ENCODE peak calls at places on chromosomes 13 and 19, in seven cellular contexts. One of them, this sample, is unnamed.

GRCh38 chr19:5341981-5342380 is 1.4 kb upstream of the PTPRS start:
- DNase-seq in RPMI7951: no peak
- DNase-seq in PC-3: no peak
- DNase-seq in cardiac muscle cell: no peak
- DNase-seq in neural crest cell: no peak
- DNase-seq in HFF-Myc: no peak
- DNase-seq in GM04503: no peak
- DNase-seq in this sample: no peak

GRCh38 chr19:10747271-10747670 is 29.4 kb downstream of the DNM2 start:
- DNase-seq in RPMI7951: no peak
- DNase-seq in PC-3: peak
- DNase-seq in cardiac muscle cell: no peak
- DNase-seq in neural crest cell: no peak
- DNase-seq in HFF-Myc: no peak
- DNase-seq in GM04503: no peak
- DNase-seq in this sample: no peak

GRCh38 chr13:67147257-67148218 is 82.6 kb downstream of the PCDH9 start:
- DNase-seq in RPMI7951: peak
- DNase-seq in PC-3: peak
- DNase-seq in cardiac muscle cell: peak
- DNase-seq in neural crest cell: no peak
- DNase-seq in HFF-Myc: peak
- DNase-seq in GM04503: peak
- DNase-seq in this sample: no peak

GRCh38 chr13:112690242-112690943 is 555 bp downstream of the ATP11A start:
- DNase-seq in RPMI7951: peak
- DNase-seq in PC-3: no peak
- DNase-seq in cardiac muscle cell: peak
- DNase-seq in neural crest cell: peak
- DNase-seq in HFF-Myc: no peak
- DNase-seq in GM04503: no peak
- DNase-seq in this sample: peak

GRCh38 chr13:114222461-114222968 is 12.2 kb upstream of the CDC16 start:
- DNase-seq in RPMI7951: no peak
- DNase-seq in PC-3: no peak
- DNase-seq in cardiac muscle cell: peak
- DNase-seq in neural crest cell: no peak
- DNase-seq in HFF-Myc: no peak
- DNase-seq in GM04503: no peak
- DNase-seq in this sample: no peak

GRCh38 chr19:1249298-1249989 is 1.1 kb downstream of the MIDN start:
- DNase-seq in RPMI7951: peak
- DNase-seq in PC-3: peak
- DNase-seq in cardiac muscle cell: peak
- DNase-seq in neural crest cell: peak
- DNase-seq in HFF-Myc: no peak
- DNase-seq in GM04503: no peak
- DNase-seq in this sample: peak

GRCh38 chr19:47658431-47659383 is 49.8 kb downstream of the BICRA start:
- DNase-seq in RPMI7951: no peak
- DNase-seq in PC-3: no peak
- DNase-seq in cardiac muscle cell: no peak
- DNase-seq in neural crest cell: no peak
- DNase-seq in HFF-Myc: no peak
- DNase-seq in GM04503: no peak
- DNase-seq in this sample: peak

GRCh38 chr19:29145756-29146155 is 67.2 kb downstream of the UQCRFS1 start:
- DNase-seq in RPMI7951: no peak
- DNase-seq in PC-3: no peak
- DNase-seq in cardiac muscle cell: peak
- DNase-seq in neural crest cell: no peak
- DNase-seq in HFF-Myc: no peak
- DNase-seq in GM04503: no peak
- DNase-seq in this sample: no peak

GRCh38 chr19:13016628-13017305 is 21.5 kb downstream of the NFIX start:
- DNase-seq in RPMI7951: no peak
- DNase-seq in PC-3: peak
- DNase-seq in cardiac muscle cell: no peak
- DNase-seq in neural crest cell: no peak
- DNase-seq in HFF-Myc: no peak
- DNase-seq in GM04503: no peak
- DNase-seq in this sample: no peak

GRCh38 chr13:98507060-98507797 is 69.7 kb downstream of the STK24 start:
- DNase-seq in RPMI7951: peak
- DNase-seq in PC-3: peak
- DNase-seq in cardiac muscle cell: peak
- DNase-seq in neural crest cell: no peak
- DNase-seq in HFF-Myc: no peak
- DNase-seq in GM04503: no peak
- DNase-seq in this sample: peak

GRCh38 chr19:14030997-14031718 is 404 bp upstream of the IL27RA start:
- DNase-seq in RPMI7951: no peak
- DNase-seq in PC-3: no peak
- DNase-seq in cardiac muscle cell: no peak
- DNase-seq in neural crest cell: no peak
- DNase-seq in HFF-Myc: no peak
- DNase-seq in GM04503: no peak
- DNase-seq in this sample: no peak

GRCh38 chr19:2251577-2252480 is 2.7 kb downstream of the AMH start:
- DNase-seq in RPMI7951: no peak
- DNase-seq in PC-3: no peak
- DNase-seq in cardiac muscle cell: no peak
- DNase-seq in neural crest cell: no peak
- DNase-seq in HFF-Myc: no peak
- DNase-seq in GM04503: no peak
- DNase-seq in this sample: no peak

GRCh38 chr13:44796597-44797517 is 192.4 kb downstream of the NUFIP1 start:
- DNase-seq in RPMI7951: no peak
- DNase-seq in PC-3: no peak
- DNase-seq in cardiac muscle cell: no peak
- DNase-seq in neural crest cell: no peak
- DNase-seq in HFF-Myc: no peak
- DNase-seq in GM04503: no peak
- DNase-seq in this sample: no peak

GRCh38 chr19:48629297-48629598 is 7.9 kb downstream of the DBP start:
- DNase-seq in RPMI7951: no peak
- DNase-seq in PC-3: no peak
- DNase-seq in cardiac muscle cell: no peak
- DNase-seq in neural crest cell: no peak
- DNase-seq in HFF-Myc: no peak
- DNase-seq in GM04503: no peak
- DNase-seq in this sample: no peak

GRCh38 chr19:50327013-50327412 is 2.2 kb downstream of the KCNC3 start:
- DNase-seq in RPMI7951: no peak
- DNase-seq in PC-3: no peak
- DNase-seq in cardiac muscle cell: no peak
- DNase-seq in neural crest cell: no peak
- DNase-seq in HFF-Myc: no peak
- DNase-seq in GM04503: no peak
- DNase-seq in this sample: no peak

This sample was measured in hepatocyte.